ENCODE peak calls at places on chromosomes 1 and 21, in five cellular contexts. T is iris pigment epithelial cell; F is GDM1; N is activated CD8-positive, alpha-beta memory T cell treated with anti-CD3 and anti-CD28 coated beads for 1 hour; H is activated T-helper 1 cell treated with Interleukin-2 at 50 U/mL for 16 hours. G is an unnamed sample.

GRCh38 chr1:20530261-20530660 is 22.1 kb upstream of the FAM43B start:
- DNase-seq in F (no peak), H (no peak), T (no peak), N (no peak), G (no peak)

GRCh38 chr1:229430761-229431269 is 3.1 kb downstream of the ACTA1 start:
- DNase-seq in T (peak), H (no peak), N (no peak), F (no peak), G (peak)

GRCh38 chr1:12760256-12760795 is 13.2 kb upstream of the PRAMEF12 start:
- DNase-seq in N (no peak), T (no peak), F (no peak), H (no peak), G (no peak)

GRCh38 chr1:183685112-183685713 is 32.1 kb upstream of the APOBEC4 start:
- DNase-seq in H (no peak), N (no peak), F (peak), T (peak), G (no peak)

GRCh38 chr1:184002071-184002470 is 35.5 kb downstream of the COLGALT2 start:
- DNase-seq in H (no peak), T (peak), N (no peak), F (no peak), G (no peak)

GRCh38 chr1:185348995-185349394 is 32.0 kb upstream of the IVNS1ABP start:
- DNase-seq in H (no peak), T (no peak), F (no peak), N (no peak), G (no peak)

GRCh38 chr21:38911523-38912354 is 106.0 kb downstream of the ETS2 start:
- DNase-seq in T (no peak), N (no peak), F (no peak), H (no peak), G (no peak)

GRCh38 chr21:31133243-31133830 is 95.1 kb upstream of the KRTAP19-8 start:
- DNase-seq in N (no peak), H (no peak), F (no peak), T (no peak), G (no peak)

G was measured in effector CD8-positive, alpha-beta T cell.